ENCODE peak calls at places on chromosomes 2 and 18, in ten cellular contexts. F is activated T-helper 1 cell treated with Interleukin-2 at 50 U/mL for 16 hours; T is RKO; Q is naive thymus-derived CD8-positive, alpha-beta T cell; R is NCI-H1417; O is natural killer cell treated with Interleukin-12 subunit alpha and Interleukin-12 subunit beta and Interleukin-15 and Interleukin-18, amount 100 ng/mL, for 72 hours; I is activated T-cell treated with anti-CD3 and anti-CD28 coated beads for 1 hour; G is HCT116; V is DMS 273 treated with DMSO at 0.1 percent for 48 hours; P is AML-193. X is an unnamed sample.

GRCh38 chr2:79827881-79828280 is 315.0 kb downstream of the CTNNA2 start:
- DNase-seq in F (no peak), T (no peak), Q (no peak), R (no peak), O (no peak), I (no peak), G (no peak), V (no peak), P (no peak), X (no peak)

GRCh38 chr2:145751634-145752033 is 1231.7 kb upstream of the ZEB2 start:
- DNase-seq in F (no peak), T (peak), Q (no peak), R (no peak), O (no peak), I (no peak), G (no peak), V (no peak), P (peak), X (no peak)

GRCh38 chr2:232951891-232952290 is 61.2 kb downstream of the NGEF start:
- DNase-seq in F (no peak), T (peak), Q (no peak), R (no peak), O (no peak), I (no peak), G (no peak), V (no peak), P (no peak), X (no peak)

GRCh38 chr2:19669126-19669525 is 232.7 kb downstream of the TTC32 start:
- DNase-seq in F (no peak), T (no peak), Q (no peak), R (no peak), O (no peak), I (no peak), G (no peak), V (no peak), P (no peak), X (no peak)

GRCh38 chr18:79988925-79989361 is 580 bp upstream of the TXNL4A start:
- DNase-seq in F (no peak), T (peak), Q (no peak), R (no peak), O (no peak), I (no peak), G (no peak), V (no peak), P (no peak), X (no peak)

GRCh38 chr2:10835052-10835970 is 22.7 kb upstream of the PDIA6 start:
- DNase-seq in F (peak), T (peak), Q (peak), R (peak), O (peak), I (peak), G (peak), V (peak), P (peak), X (peak)

GRCh38 chr2:61262699-61263098 is 100.7 kb downstream of the C2orf74 start:
- DNase-seq in F (no peak), T (no peak), Q (no peak), R (no peak), O (no peak), I (no peak), G (no peak), V (no peak), P (no peak), X (no peak)

GRCh38 chr2:99977947-99978346 is 164.4 kb downstream of the AFF3 start:
- DNase-seq in F (no peak), T (no peak), Q (no peak), R (no peak), O (no peak), I (no peak), G (no peak), V (no peak), P (no peak), X (no peak)

GRCh38 chr2:212032032-212032431 is 506.6 kb downstream of the ERBB4 start:
- DNase-seq in F (no peak), T (no peak), Q (no peak), R (no peak), O (no peak), I (no peak), G (no peak), V (no peak), P (no peak), X (no peak)

GRCh38 chr2:23198316-23199114 is 186.5 kb upstream of the KLHL29 start:
- DNase-seq in F (no peak), T (no peak), Q (no peak), R (peak), O (no peak), I (no peak), G (no peak), V (no peak), P (no peak), X (no peak)

GRCh38 chr2:46010925-46011490 is 286.2 kb upstream of the EPAS1 start:
- DNase-seq in F (no peak), T (peak), Q (no peak), R (peak), O (no peak), I (no peak), G (peak), V (no peak), P (peak), X (no peak)

GRCh38 chr2:1676091-1676912 is 68.0 kb downstream of the PXDN start:
- DNase-seq in F (no peak), T (no peak), Q (no peak), R (no peak), O (no peak), I (no peak), G (no peak), V (no peak), P (no peak), X (no peak)

GRCh38 chr2:215283221-215283620 is 28.6 kb upstream of the ATIC start:
- DNase-seq in F (no peak), T (no peak), Q (no peak), R (no peak), O (no peak), I (no peak), G (no peak), V (no peak), P (no peak), X (no peak)

GRCh38 chr2:24313744-24314632 is 46.3 kb downstream of the ITSN2 start:
- DNase-seq in F (no peak), T (no peak), Q (no peak), R (no peak), O (no peak), I (no peak), G (no peak), V (no peak), P (no peak), X (no peak)

X was measured in activated gamma-delta T cell.